ENCODE peak calls at places on chromosomes 3 and 15, in four cellular contexts. T, J, N and G are unnamed samples.

GRCh38 chr3:11567516-11568467 is 75.9 kb downstream of the VGLL4 start:
- DNase-seq in N (peak), J (peak), T (no peak), G (peak)

GRCh38 chr3:10565814-10566213 is 60.4 kb upstream of the ATP2B2 start:
- DNase-seq in N (no peak), J (no peak), T (no peak), G (no peak)

GRCh38 chr3:127304121-127304744 is 16.4 kb upstream of the PRR20G start:
- DNase-seq in N (no peak), J (no peak), T (no peak), G (no peak)

GRCh38 chr3:116897382-116897781 is 187.8 kb downstream of the TUSC7 start:
- DNase-seq in J (no peak), T (no peak), N (no peak), G (peak)

GRCh38 chr3:114152519-114153151 is 26.2 kb downstream of the DRD3 start:
- DNase-seq in N (peak), J (peak), T (peak), G (peak)

GRCh38 chr15:45776772-45777171 is 141.9 kb downstream of the SQOR start:
- DNase-seq in N (no peak), J (no peak), T (no peak), G (no peak)

GRCh38 chr3:73378207-73378606 is 246.5 kb downstream of the PDZRN3 start:
- DNase-seq in T (no peak), J (no peak), N (no peak), G (no peak)

GRCh38 chr15:43194775-43195174 is 9.6 kb downstream of the CCNDBP1 start:
- DNase-seq in T (no peak), N (no peak), J (no peak), G (peak)

GRCh38 chr3:151293127-151293526 is 14.8 kb upstream of the P2RY14 start:
- DNase-seq in T (no peak), J (no peak), N (no peak), G (no peak)